ENCODE peak calls at places on chromosomes 1 and 21, in five cellular contexts. One of them, this sample, is unnamed.

GRCh38 chr1:50967416-50968020 is 2.5 kb upstream of the CDKN2C start:
- DNase-seq in HCT116: no peak
- DNase-seq in SK-N-MC: no peak
- DNase-seq in sigmoid colon: no peak
- DNase-seq in spleen: no peak
- DNase-seq in this sample: no peak

GRCh38 chr1:247442164-247442563 is 15.7 kb downstream of the OR2B11 start:
- DNase-seq in HCT116: no peak
- DNase-seq in SK-N-MC: no peak
- DNase-seq in sigmoid colon: no peak
- DNase-seq in spleen: no peak
- DNase-seq in this sample: no peak

GRCh38 chr1:234212764-234213406 is 160.4 kb upstream of the COA6 start:
- DNase-seq in HCT116: no peak
- DNase-seq in SK-N-MC: peak
- DNase-seq in sigmoid colon: no peak
- DNase-seq in spleen: no peak
- DNase-seq in this sample: no peak

GRCh38 chr1:76764638-76765572 is 102.4 kb upstream of the ST6GALNAC5 start:
- DNase-seq in HCT116: no peak
- DNase-seq in SK-N-MC: no peak
- DNase-seq in sigmoid colon: no peak
- DNase-seq in spleen: no peak
- DNase-seq in this sample: no peak

GRCh38 chr1:151898519-151898991 is 10.8 kb downstream of the THEM4 start:
- DNase-seq in HCT116: no peak
- DNase-seq in SK-N-MC: no peak
- DNase-seq in sigmoid colon: no peak
- DNase-seq in spleen: no peak
- DNase-seq in this sample: no peak

GRCh38 chr1:151721788-151722510 is 627 bp downstream of the RIIAD1 start:
- DNase-seq in HCT116: no peak
- DNase-seq in SK-N-MC: no peak
- DNase-seq in sigmoid colon: no peak
- DNase-seq in spleen: no peak
- DNase-seq in this sample: no peak

GRCh38 chr21:29334717-29335428 is 36.2 kb downstream of the BACH1 start:
- DNase-seq in HCT116: no peak
- DNase-seq in SK-N-MC: no peak
- DNase-seq in sigmoid colon: no peak
- DNase-seq in spleen: no peak
- DNase-seq in this sample: no peak

GRCh38 chr1:178541829-178542553 is 29.1 kb downstream of the TEX35 start:
- DNase-seq in HCT116: no peak
- DNase-seq in SK-N-MC: no peak
- DNase-seq in sigmoid colon: no peak
- DNase-seq in spleen: peak
- DNase-seq in this sample: peak

GRCh38 chr1:229342902-229343587 is at the start of gene CCSAP:
- DNase-seq in HCT116: no peak
- DNase-seq in SK-N-MC: no peak
- DNase-seq in sigmoid colon: peak
- DNase-seq in spleen: peak
- DNase-seq in this sample: peak

DNA sequence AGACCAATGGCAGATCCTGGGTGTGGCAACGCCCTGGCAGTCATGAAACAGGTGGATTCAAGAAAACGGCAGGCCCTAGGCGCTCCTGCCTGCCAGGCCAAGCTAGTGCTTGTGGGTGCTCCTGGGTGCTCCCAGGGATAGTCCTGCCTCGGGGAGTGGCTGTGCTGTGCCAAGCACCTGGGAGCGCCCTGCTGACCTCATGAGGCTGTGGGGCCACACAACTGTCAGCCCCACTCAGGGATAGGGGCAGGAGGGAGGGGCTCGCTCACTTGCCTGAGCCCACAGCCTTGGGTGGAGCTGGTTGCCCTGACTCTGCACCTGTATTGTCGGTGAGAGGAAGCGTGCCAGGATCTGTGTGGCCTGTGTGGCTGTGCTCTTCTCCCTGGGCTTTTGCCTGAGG is 9.4 kb downstream of the SNAP47 start:
- DNase-seq in HCT116: no peak
- DNase-seq in SK-N-MC: no peak
- DNase-seq in sigmoid colon: no peak
- DNase-seq in spleen: no peak
- DNase-seq in this sample: no peak
- TF ChIP-seq POLR2AphosphoS5 in HCT116: no peak
- TF ChIP-seq POLR2AphosphoS5 in SK-N-MC: no peak
- TF ChIP-seq POLR2AphosphoS5 in sigmoid colon: no peak
- TF ChIP-seq POLR2AphosphoS5 in spleen: no peak
- TF ChIP-seq POLR2AphosphoS5 in this sample: no peak

DNA sequence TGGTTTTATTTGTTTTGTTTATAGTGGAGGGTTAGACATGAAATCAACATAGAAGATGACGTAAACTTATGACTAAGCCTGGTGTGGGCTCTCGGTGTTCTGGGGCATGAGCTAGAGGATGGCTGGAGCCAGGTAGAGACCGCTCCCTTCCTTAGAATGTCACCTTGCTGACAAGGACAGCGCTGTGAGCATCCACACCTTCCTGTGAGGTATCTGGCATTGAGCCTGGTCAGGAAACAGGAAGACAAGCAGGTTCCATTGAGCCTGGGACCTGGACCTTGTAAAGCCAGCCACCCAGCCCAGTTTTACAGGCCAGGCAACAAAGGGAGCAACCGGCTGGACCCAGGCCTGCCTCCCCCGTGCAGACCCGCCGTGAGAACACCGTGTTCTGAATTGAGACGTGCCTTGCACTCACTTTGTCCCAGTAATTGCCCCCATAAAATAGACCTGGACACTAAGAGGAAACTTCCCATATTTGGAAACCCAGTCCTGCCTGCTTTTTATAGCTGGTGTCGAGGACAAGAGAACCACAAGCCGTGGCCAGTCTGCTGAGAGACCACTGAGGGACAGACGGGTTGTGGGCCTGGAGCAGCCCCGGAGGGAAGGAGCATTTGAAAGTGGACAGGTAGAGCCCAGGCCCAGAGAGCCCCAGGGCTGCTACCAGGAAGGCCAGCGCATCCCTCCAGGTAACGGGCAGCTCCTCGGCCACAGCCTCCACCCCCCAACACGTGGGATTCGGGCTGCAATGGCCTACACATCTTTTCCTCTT is 78.0 kb downstream of the PDE9A start:
- DNase-seq in HCT116: peak
- DNase-seq in SK-N-MC: no peak
- DNase-seq in sigmoid colon: peak
- DNase-seq in spleen: no peak
- DNase-seq in this sample: no peak
- TF ChIP-seq POLR2AphosphoS5 in HCT116: no peak
- TF ChIP-seq POLR2AphosphoS5 in SK-N-MC: no peak
- TF ChIP-seq POLR2AphosphoS5 in sigmoid colon: peak
- TF ChIP-seq POLR2AphosphoS5 in spleen: no peak
- TF ChIP-seq POLR2AphosphoS5 in this sample: no peak

DNA sequence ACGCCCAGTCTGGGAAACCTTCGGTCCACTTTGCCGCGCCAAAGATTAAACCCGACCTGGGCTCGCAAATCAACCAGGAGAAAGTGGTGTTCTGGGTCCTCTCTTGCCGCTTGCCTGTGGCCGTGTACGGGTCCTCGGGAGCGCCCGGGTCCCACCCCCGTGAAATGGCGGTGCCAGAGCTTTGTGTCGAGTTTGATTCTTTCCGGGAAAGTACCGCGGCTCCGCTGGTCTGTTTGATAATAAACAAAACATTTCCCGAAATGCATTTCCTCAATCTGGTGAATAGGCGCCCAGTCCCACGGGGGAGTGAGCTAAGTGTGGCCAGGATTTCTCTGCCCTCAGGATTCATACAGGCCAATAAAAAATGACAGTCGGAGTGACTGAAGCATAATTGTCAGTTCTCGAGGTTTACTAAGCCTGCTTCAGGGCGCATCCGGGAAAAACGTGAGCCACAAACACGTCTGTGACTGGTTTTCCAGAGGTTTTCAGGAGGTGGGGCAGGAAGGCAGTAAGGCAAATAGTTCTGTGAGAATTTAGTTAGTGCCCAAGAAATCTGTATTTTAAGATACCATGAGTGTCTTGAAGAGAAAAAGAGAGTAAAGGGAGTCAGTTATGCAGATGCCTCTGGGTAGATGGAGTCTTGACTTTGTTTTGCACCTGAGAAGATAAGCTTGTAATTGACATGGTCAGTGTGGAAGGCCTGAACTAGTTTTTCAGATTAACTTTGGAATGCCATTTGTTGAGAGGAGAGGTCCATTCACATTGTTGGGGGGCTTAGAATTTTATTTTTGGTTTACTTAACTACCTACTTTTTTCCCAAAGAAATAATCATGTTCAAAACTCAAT is 675 bp downstream of the IFNAR1 start:
- DNase-seq in HCT116: no peak
- DNase-seq in SK-N-MC: no peak
- DNase-seq in sigmoid colon: peak
- DNase-seq in spleen: peak
- DNase-seq in this sample: no peak
- TF ChIP-seq POLR2AphosphoS5 in HCT116: no peak
- TF ChIP-seq POLR2AphosphoS5 in SK-N-MC: no peak
- TF ChIP-seq POLR2AphosphoS5 in sigmoid colon: peak
- TF ChIP-seq POLR2AphosphoS5 in spleen: no peak
- TF ChIP-seq POLR2AphosphoS5 in this sample: no peak

GRCh38 chr1:42940851-42941639 is 17.6 kb downstream of the SLC2A1 start:
- DNase-seq in HCT116: peak
- DNase-seq in SK-N-MC: no peak
- DNase-seq in sigmoid colon: no peak
- DNase-seq in spleen: peak
- DNase-seq in this sample: no peak
- TF ChIP-seq POLR2AphosphoS5 in HCT116: peak
- TF ChIP-seq POLR2AphosphoS5 in SK-N-MC: no peak
- TF ChIP-seq POLR2AphosphoS5 in sigmoid colon: no peak
- TF ChIP-seq POLR2AphosphoS5 in spleen: no peak
- TF ChIP-seq POLR2AphosphoS5 in this sample: no peak

GRCh38 chr1:1547476-1547875 is 7.1 kb upstream of the TMEM240 start:
- DNase-seq in HCT116: no peak
- DNase-seq in SK-N-MC: no peak
- DNase-seq in sigmoid colon: no peak
- DNase-seq in spleen: no peak
- DNase-seq in this sample: no peak
- TF ChIP-seq POLR2AphosphoS5 in HCT116: no peak
- TF ChIP-seq POLR2AphosphoS5 in SK-N-MC: no peak
- TF ChIP-seq POLR2AphosphoS5 in sigmoid colon: no peak
- TF ChIP-seq POLR2AphosphoS5 in spleen: peak
- TF ChIP-seq POLR2AphosphoS5 in this sample: no peak

GRCh38 chr1:200741808-200742207 is 3.1 kb downstream of the CAMSAP2 start:
- DNase-seq in HCT116: no peak
- DNase-seq in SK-N-MC: no peak
- DNase-seq in sigmoid colon: no peak
- DNase-seq in spleen: no peak
- DNase-seq in this sample: no peak

GRCh38 chr1:200739499-200740290 is 1.0 kb downstream of the CAMSAP2 start:
- DNase-seq in HCT116: no peak
- DNase-seq in SK-N-MC: no peak
- DNase-seq in sigmoid colon: peak
- DNase-seq in spleen: peak
- DNase-seq in this sample: no peak

GRCh38 chr1:200738733-200739498 is at the start of gene CAMSAP2:
- DNase-seq in HCT116: peak
- DNase-seq in SK-N-MC: peak
- DNase-seq in sigmoid colon: peak
- DNase-seq in spleen: peak
- DNase-seq in this sample: peak

GRCh38 chr1:200738348-200738732 is 353 bp upstream of the CAMSAP2 start:
- DNase-seq in HCT116: no peak
- DNase-seq in SK-N-MC: no peak
- DNase-seq in sigmoid colon: no peak
- DNase-seq in spleen: no peak
- DNase-seq in this sample: no peak

GRCh38 chr1:200740291-200741212 is 1.9 kb downstream of the CAMSAP2 start:
- DNase-seq in HCT116: no peak
- DNase-seq in SK-N-MC: no peak
- DNase-seq in sigmoid colon: no peak
- DNase-seq in spleen: no peak
- DNase-seq in this sample: no peak
- TF ChIP-seq POLR2AphosphoS5 in HCT116: no peak
- TF ChIP-seq POLR2AphosphoS5 in SK-N-MC: no peak
- TF ChIP-seq POLR2AphosphoS5 in sigmoid colon: no peak
- TF ChIP-seq POLR2AphosphoS5 in spleen: no peak
- TF ChIP-seq POLR2AphosphoS5 in this sample: no peak

GRCh38 chr1:91645031-91645430 is 144.4 kb downstream of the CDC7 start:
- DNase-seq in HCT116: no peak
- DNase-seq in SK-N-MC: no peak
- DNase-seq in sigmoid colon: no peak
- DNase-seq in spleen: no peak
- DNase-seq in this sample: no peak

GRCh38 chr1:91635763-91636162 is 135.1 kb downstream of the CDC7 start:
- DNase-seq in HCT116: no peak
- DNase-seq in SK-N-MC: no peak
- DNase-seq in sigmoid colon: no peak
- DNase-seq in spleen: no peak
- DNase-seq in this sample: no peak

GRCh38 chr1:91637539-91637994 is 136.9 kb downstream of the CDC7 start:
- DNase-seq in HCT116: no peak
- DNase-seq in SK-N-MC: no peak
- DNase-seq in sigmoid colon: no peak
- DNase-seq in spleen: peak
- DNase-seq in this sample: no peak

GRCh38 chr1:91643431-91643830 is 142.8 kb downstream of the CDC7 start:
- DNase-seq in HCT116: no peak
- DNase-seq in SK-N-MC: no peak
- DNase-seq in sigmoid colon: no peak
- DNase-seq in spleen: no peak
- DNase-seq in this sample: no peak

GRCh38 chr1:91640877-91641526 is 140.4 kb downstream of the CDC7 start:
- DNase-seq in HCT116: no peak
- DNase-seq in SK-N-MC: no peak
- DNase-seq in sigmoid colon: no peak
- DNase-seq in spleen: no peak
- DNase-seq in this sample: no peak
- TF ChIP-seq POLR2AphosphoS5 in HCT116: no peak
- TF ChIP-seq POLR2AphosphoS5 in SK-N-MC: no peak
- TF ChIP-seq POLR2AphosphoS5 in sigmoid colon: no peak
- TF ChIP-seq POLR2AphosphoS5 in spleen: no peak
- TF ChIP-seq POLR2AphosphoS5 in this sample: no peak

DNA sequence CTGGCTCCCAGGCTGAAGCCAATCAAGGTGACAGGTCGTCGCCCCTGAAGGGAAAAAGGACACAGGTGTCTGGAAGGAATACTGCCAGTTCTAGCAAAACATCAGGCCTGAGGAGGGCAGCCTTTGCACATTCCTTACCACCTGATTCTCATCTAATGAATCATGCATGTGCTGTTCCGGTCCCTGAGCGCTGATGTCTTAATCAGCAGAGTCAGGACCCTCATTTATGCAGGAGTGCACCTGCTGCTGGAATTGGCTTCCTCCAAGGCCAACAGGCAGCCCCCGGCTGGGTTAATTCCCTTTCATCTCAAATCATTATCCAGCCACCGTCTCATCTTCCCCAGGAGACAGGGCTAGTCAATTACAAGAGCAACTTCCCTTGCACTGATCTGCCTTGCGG is 62.3 kb downstream of the TMCO4 start:
- DNase-seq in HCT116: no peak
- DNase-seq in SK-N-MC: no peak
- DNase-seq in sigmoid colon: no peak
- DNase-seq in spleen: no peak
- DNase-seq in this sample: no peak
- TF ChIP-seq POLR2AphosphoS5 in HCT116: no peak
- TF ChIP-seq POLR2AphosphoS5 in SK-N-MC: no peak
- TF ChIP-seq POLR2AphosphoS5 in sigmoid colon: no peak
- TF ChIP-seq POLR2AphosphoS5 in spleen: no peak
- TF ChIP-seq POLR2AphosphoS5 in this sample: no peak